ENCODE peak calls at places on chromosomes 12 and 14, in five cellular contexts. U is effector memory CD4-positive, alpha-beta T cell; M is ovary; X is left lung; T is stomach. C is an unnamed sample. For H3K9me3, the result is how much of the 10 kb centered on the place peaks cover.

GRCh38 chr14:52551696-52552062 is 626 bp downstream of the TXNDC16 start:
- DNase-seq in U (peak), M (no peak), X (no peak), T (no peak), C (no peak)

GRCh38 chr14:96897184-96897583 is 100.0 kb downstream of the VRK1 start:
- DNase-seq in U (no peak), M (no peak), X (no peak), T (no peak), C (no peak)

GRCh38 chr14:65356327-65356836 is 56.1 kb upstream of the FUT8 start:
- DNase-seq in U (no peak), M (no peak), X (no peak), T (peak), C (no peak)

GRCh38 chr12:79635676-79636075 is 55.1 kb downstream of the PAWR start:
- DNase-seq in U (no peak), M (no peak), X (no peak), T (no peak), C (no peak)

GRCh38 chr12:402127-402456 is 648 bp downstream of the CCDC77 start:
- DNase-seq in U (no peak), M (no peak), X (no peak), T (no peak), C (no peak)

GRCh38 chr12:39442895-39443703 is at the start of gene KIF21A:
- DNase-seq in U (peak), M (peak), X (peak), T (peak), C (peak)

GRCh38 chr12:4562034-4562657 is at the start of gene DYRK4:
- DNase-seq in U (no peak), M (peak), X (peak), T (peak), C (no peak)

GRCh38 chr14:105287249-105288102 is 13.3 kb downstream of the BRF1 start:
- DNase-seq in U (no peak), M (peak), X (no peak), T (no peak), C (no peak)

GRCh38 chr14:78611796-78612571 is 441.8 kb downstream of the NRXN3 start:
- DNase-seq in U (no peak), M (no peak), X (no peak), T (no peak), C (no peak)

GRCh38 chr14:24634158-24634557 is at the start of gene GZMB:
- DNase-seq in U (no peak), M (no peak), X (no peak), T (peak), C (peak)

GRCh38 chr14:25308244-25308643 is 258.3 kb upstream of the STXBP6 start:
- DNase-seq in U (no peak), M (no peak), X (no peak), T (no peak), C (no peak)

GRCh38 chr14:32698831-32699230 is 239.8 kb upstream of the NPAS3 start:
- DNase-seq in U (no peak), M (no peak), X (no peak), T (no peak), C (no peak)

GRCh38 chr12:6084969-6085450 is 39.5 kb downstream of the VWF start:
- DNase-seq in U (no peak), M (no peak), X (no peak), T (no peak), C (no peak)

GRCh38 chr12:84793558-84794367 is 118.8 kb downstream of the SLC6A15 start:
- DNase-seq in U (no peak), M (no peak), X (peak), T (no peak), C (no peak)

GRCh38 chr12:76874491-76875190 is 4.2 kb downstream of the CSRP2 start:
- DNase-seq in U (no peak), M (no peak), X (no peak), T (no peak), C (no peak)

GRCh38 chr14:68384881-68385280 is 408.0 kb downstream of the ZFP36L1 start:
- DNase-seq in U (no peak), M (no peak), X (no peak), T (no peak), C (no peak)

GRCh38 chr12:24519759-24520158 is 429.1 kb downstream of the BCAT1 start:
- DNase-seq in U (no peak), M (no peak), X (no peak), T (no peak), C (no peak)

GRCh38 chr14:100893228-100893601 is 10.3 kb downstream of the RTL1 start:
- DNase-seq in U (no peak), M (no peak), X (peak), T (no peak), C (no peak)

GRCh38 chr12:51898937-51899336 is 8.4 kb upstream of the ACVRL1 start:
- DNase-seq in U (no peak), M (no peak), X (no peak), T (no peak), C (no peak)

GRCh38 chr12:88308825-88309224 is 166.7 kb downstream of the TMTC3 start:
- DNase-seq in U (no peak), M (no peak), X (no peak), T (no peak), C (no peak)

GRCh38 chr12:21444193-21445146 is 7.0 kb downstream of the PYROXD1 start:
- DNase-seq in U (no peak), M (no peak), X (no peak), T (no peak), C (no peak)

GRCh38 chr12:93415723-93416464 is 25.9 kb downstream of the UBE2N start:
- DNase-seq in U (no peak), M (no peak), X (no peak), T (no peak), C (no peak)

GRCh38 chr12:76549131-76549530 is 10.4 kb downstream of the OSBPL8 start:
- DNase-seq in U (no peak), M (no peak), X (no peak), T (no peak), C (no peak)

GRCh38 chr12:94553130-94553519 is 93.5 kb upstream of the CEP83 start:
- DNase-seq in U (no peak), M (peak), X (no peak), T (no peak), C (no peak)

GRCh38 chr12:53989227-53990113 is 4.5 kb downstream of the HOXC10 start:
- DNase-seq in U (no peak), M (no peak), X (no peak), T (no peak), C (no peak)
- H3K4me3 ChIP-seq in U (no peak), M (no peak), X (no peak), T (no peak), C (peak)

GRCh38 chr12:133227281-133227852 is 8.3 kb downstream of the ANHX start:
- DNase-seq in U (no peak), M (no peak), X (no peak), T (no peak), C (no peak)
- H3K9me3 ChIP-seq in U (under half), M (under half), X (under half), T (under half), C (under half)

DNA sequence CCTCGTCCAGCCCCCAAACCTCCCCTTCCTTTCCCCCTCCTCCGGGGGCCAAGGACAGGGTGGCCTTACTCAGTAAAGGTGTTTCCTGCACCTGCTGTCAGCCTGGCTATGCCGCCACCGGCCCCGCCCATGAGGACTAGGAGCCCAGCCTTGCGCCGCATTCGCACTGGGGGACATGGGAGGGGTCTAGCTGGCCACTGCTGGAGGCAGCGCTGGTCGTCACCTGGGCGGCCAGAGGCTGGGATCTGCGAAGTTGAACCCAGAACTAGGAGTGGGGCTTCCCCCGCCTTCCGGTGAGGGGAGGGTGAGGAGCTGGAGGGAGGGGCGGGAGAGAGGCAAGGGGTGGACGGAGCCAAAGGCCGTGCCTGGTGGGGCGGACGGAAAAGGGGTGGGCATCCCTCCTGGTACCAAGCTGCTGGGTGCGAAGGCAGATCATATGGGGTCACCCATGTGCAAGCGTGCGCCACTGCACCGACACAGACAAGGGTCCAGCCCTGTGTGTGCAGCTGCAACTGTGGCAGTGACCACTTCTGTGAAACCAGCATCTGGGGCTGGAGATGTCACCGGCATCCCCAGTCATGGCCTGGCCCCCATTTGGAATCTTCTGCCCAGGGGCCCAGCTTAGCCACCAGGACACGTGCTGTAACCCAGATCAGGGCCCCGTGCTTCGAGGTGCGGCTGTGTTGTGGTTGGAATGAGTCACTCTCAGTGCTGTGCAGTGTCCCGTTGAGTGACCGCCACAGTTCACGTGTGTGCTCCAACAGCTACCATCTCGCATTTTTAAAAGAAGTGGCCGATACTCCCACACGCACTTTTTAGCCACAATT is 8.5 kb downstream of the AMN start:
- DNase-seq in U (no peak), M (no peak), X (peak), T (peak), C (no peak)
- H3K4me3 ChIP-seq in U (no peak), M (no peak), X (no peak), T (peak), C (no peak)

DNA sequence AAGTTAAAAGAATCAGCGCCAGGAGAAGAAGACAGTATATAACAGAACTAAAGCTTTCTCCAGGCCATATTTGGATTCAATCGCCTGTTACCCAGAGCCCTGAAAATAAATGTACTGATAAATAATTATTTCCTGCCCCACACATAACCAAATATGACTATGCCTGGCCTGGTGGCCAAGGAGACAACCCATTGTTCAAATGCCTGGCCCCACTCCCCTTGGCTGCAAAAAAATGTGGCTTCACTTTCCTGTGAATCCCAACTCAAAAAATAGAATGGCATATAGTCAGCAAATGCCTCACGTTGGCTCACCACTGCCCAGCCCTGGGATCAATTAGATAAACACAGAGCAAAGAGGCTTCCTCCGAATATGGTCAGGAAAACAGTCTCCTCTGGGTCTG is 472.1 kb downstream of the BCL11B start:
- DNase-seq in U (no peak), M (no peak), X (no peak), T (no peak), C (no peak)
- H3K9me3 ChIP-seq in U (under half), M (under half), X (under half), T (under half), C (under half)

GRCh38 chr12:65728913-65729793 is 95.1 kb upstream of the HMGA2 start:
- DNase-seq in U (no peak), M (no peak), X (peak), T (no peak), C (no peak)
- H3K4me3 ChIP-seq in U (no peak), M (no peak), X (no peak), T (peak), C (no peak)

GRCh38 chr14:106811167-106811566 is 1284.8 kb downstream of the TMEM121 start:
- DNase-seq in U (no peak), M (no peak), X (no peak), T (no peak), C (no peak)

GRCh38 chr14:106809615-106810014 is 1283.2 kb downstream of the TMEM121 start:
- DNase-seq in U (no peak), M (no peak), X (no peak), T (no peak), C (no peak)

GRCh38 chr14:106808458-106808857 is 1282.1 kb downstream of the TMEM121 start:
- DNase-seq in U (no peak), M (no peak), X (no peak), T (no peak), C (no peak)

GRCh38 chr14:106808907-106809306 is 1282.5 kb downstream of the TMEM121 start:
- DNase-seq in U (no peak), M (no peak), X (no peak), T (no peak), C (no peak)

GRCh38 chr14:106807493-106807892 is 1281.1 kb downstream of the TMEM121 start:
- DNase-seq in U (no peak), M (no peak), X (no peak), T (no peak), C (no peak)
- H3K9me3 ChIP-seq in U (under half), M (under half), X (under half), T (under half), C (under half)

DNA sequence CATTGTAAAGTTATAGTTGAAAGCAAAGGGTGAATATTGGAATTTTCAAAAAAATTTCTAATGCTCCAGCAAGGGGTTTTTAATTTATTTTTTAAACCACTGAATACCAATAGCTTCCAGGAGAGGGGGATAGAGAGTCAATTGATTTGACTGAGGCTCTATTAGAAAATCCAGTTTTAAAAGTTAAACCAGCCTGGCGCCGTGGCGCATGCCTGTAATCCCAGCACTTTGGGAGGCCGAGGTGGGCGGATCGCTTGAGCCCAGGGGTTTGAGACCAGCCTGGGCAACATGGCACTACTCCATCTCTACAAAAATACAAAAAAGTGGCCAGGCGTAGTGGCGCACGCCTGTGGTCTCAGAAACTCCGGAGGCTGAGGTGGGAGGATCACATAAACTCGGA is 150.1 kb downstream of the SLC38A4 start:
- DNase-seq in U (no peak), M (peak), X (no peak), T (no peak), C (no peak)
- H3K4me3 ChIP-seq in U (no peak), M (no peak), X (no peak), T (no peak), C (no peak)

DNA sequence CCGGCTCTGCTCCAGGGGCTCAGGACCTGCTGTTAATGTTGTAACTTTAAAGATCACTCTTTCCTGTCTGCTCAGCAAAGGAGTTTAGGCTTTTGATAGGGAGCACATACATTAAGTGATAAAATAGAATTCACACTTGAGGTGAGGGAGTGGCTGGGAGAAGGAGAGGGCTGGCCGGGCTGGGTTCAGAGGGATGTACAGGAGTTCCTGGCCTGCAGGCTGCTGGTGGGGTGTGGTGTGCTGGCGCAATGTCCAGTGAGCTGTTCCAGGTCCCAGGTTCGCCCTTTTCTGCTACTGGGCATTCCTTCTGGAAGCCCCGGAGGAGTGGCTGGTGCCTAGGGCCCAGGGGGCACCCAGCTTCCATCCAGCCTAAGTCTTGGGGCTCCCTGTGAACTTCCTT is 17.8 kb downstream of the KIF26A start:
- DNase-seq in U (no peak), M (no peak), X (no peak), T (no peak), C (no peak)
- H3K9me3 ChIP-seq in U (under half), M (under half), X (under half), T (under half), C (under half)

GRCh38 chr12:122965851-122966742 is at the start of gene ABCB9:
- DNase-seq in U (peak), M (peak), X (peak), T (peak), C (peak)

GRCh38 chr12:122965356-122965755 is 907 bp downstream of the ABCB9 start:
- DNase-seq in U (no peak), M (no peak), X (no peak), T (no peak), C (no peak)

GRCh38 chr12:122967151-122967550 is 888 bp upstream of the ABCB9 start:
- DNase-seq in U (no peak), M (no peak), X (no peak), T (no peak), C (no peak)

GRCh38 chr12:122968104-122968503 is 1.8 kb upstream of the ABCB9 start:
- DNase-seq in U (no peak), M (no peak), X (no peak), T (no peak), C (no peak)

GRCh38 chr12:122966743-122967058 is 438 bp upstream of the ABCB9 start:
- DNase-seq in U (no peak), M (no peak), X (no peak), T (no peak), C (no peak)
- H3K4me3 ChIP-seq in U (no peak), M (peak), X (no peak), T (peak), C (no peak)

GRCh38 chr12:53932915-53933314 is 5.7 kb upstream of the HOXC13 start:
- DNase-seq in U (no peak), M (no peak), X (no peak), T (no peak), C (no peak)
- H3K9me3 ChIP-seq in U (under half), M (under half), X (under half), T (under half), C (under half)

C was measured in CD8-positive, alpha-beta memory T cell.